ENCODE peak calls at places on chromosomes 13 and 19, in five cellular contexts. B is HFF-Myc, Q is fibroblast of mammary gland, D is BJ, A is SK-N-SH. V is an unnamed sample.

GRCh38 chr19:51546650-51547396 is 15.4 kb upstream of the SIGLEC6 start:
- DNase-seq in B (no peak), A (no peak), D (no peak), Q (no peak), V (peak; percentile 90)

GRCh38 chr13:31495336-31495735 is 244.0 kb upstream of the RXFP2 start:
- DNase-seq in A (no peak), D (no peak), Q (no peak), B (no peak), V (no peak)

GRCh38 chr19:1847684-1848398 is 442 bp downstream of the REXO1 start:
- DNase-seq in D (no peak), B (no peak), A (peak; percentile 73), Q (peak; percentile 53), V (peak; percentile 56)

GRCh38 chr13:46184277-46184699 is 2.3 kb upstream of the LCP1 start:
- DNase-seq in B (no peak), Q (peak; percentile 11), A (peak; percentile 24), D (no peak), V (no peak)

GRCh38 chr13:75120071-75120470 is 361.9 kb downstream of the TBC1D4 start:
- DNase-seq in D (no peak), Q (no peak), A (no peak), B (no peak), V (no peak)

GRCh38 chr19:40217921-40218890 is at the start of gene TTC9B:
- DNase-seq in A (peak; percentile 95), D (no peak), Q (no peak), B (no peak), V (no peak)

GRCh38 chr13:46663644-46664043 is 110.7 kb downstream of the LRCH1 start:
- DNase-seq in B (no peak), A (no peak), D (no peak), Q (no peak), V (no peak)

GRCh38 chr13:27419333-27419732 is 5.1 kb upstream of the GTF3A start:
- DNase-seq in Q (no peak), B (no peak), D (no peak), A (no peak), V (no peak)

GRCh38 chr19:39409886-39410619 is 2.4 kb upstream of the PLEKHG2 start:
- DNase-seq in Q (peak; percentile 73), D (no peak), A (peak; percentile 73), B (no peak), V (peak; percentile 67)

GRCh38 chr19:49336482-49337266 is 1.5 kb downstream of the CD37 start:
- DNase-seq in D (no peak), A (no peak), Q (no peak), B (no peak), V (no peak)

GRCh38 chr13:20306039-20306438 is 73.9 kb upstream of the GJB6 start:
- DNase-seq in D (no peak), B (no peak), Q (no peak), A (no peak), V (no peak)

GRCh38 chr13:97574926-97575325 is 141.0 kb downstream of the RAP2A start:
- DNase-seq in B (no peak), Q (peak; percentile 51), A (no peak), D (no peak), V (peak; percentile 19)

GRCh38 chr19:2495130-2495641 is 19.3 kb downstream of the GADD45B start:
- DNase-seq in Q (peak; percentile 42), D (no peak), A (peak; percentile 70), B (no peak), V (no peak)

GRCh38 chr19:6963937-6964336 is 57.3 kb downstream of the MBD3L2B start:
- DNase-seq in D (no peak), A (no peak), Q (no peak), B (no peak), V (no peak)

GRCh38 chr19:53994811-53995210 is 3.4 kb downstream of the CACNG6 start:
- DNase-seq in D (no peak), B (no peak), Q (peak; percentile 37), A (no peak), V (peak; percentile 22)

GRCh38 chr13:24165746-24166145 is 5.2 kb downstream of the SPATA13 start:
- DNase-seq in Q (peak; percentile 70), A (no peak), B (peak; percentile 52), D (peak; percentile 71), V (peak; percentile 13)

GRCh38 chr13:34803756-34804155 is 138.3 kb upstream of the NBEA start:
- DNase-seq in D (no peak), Q (no peak), B (no peak), A (no peak), V (no peak)

DNA sequence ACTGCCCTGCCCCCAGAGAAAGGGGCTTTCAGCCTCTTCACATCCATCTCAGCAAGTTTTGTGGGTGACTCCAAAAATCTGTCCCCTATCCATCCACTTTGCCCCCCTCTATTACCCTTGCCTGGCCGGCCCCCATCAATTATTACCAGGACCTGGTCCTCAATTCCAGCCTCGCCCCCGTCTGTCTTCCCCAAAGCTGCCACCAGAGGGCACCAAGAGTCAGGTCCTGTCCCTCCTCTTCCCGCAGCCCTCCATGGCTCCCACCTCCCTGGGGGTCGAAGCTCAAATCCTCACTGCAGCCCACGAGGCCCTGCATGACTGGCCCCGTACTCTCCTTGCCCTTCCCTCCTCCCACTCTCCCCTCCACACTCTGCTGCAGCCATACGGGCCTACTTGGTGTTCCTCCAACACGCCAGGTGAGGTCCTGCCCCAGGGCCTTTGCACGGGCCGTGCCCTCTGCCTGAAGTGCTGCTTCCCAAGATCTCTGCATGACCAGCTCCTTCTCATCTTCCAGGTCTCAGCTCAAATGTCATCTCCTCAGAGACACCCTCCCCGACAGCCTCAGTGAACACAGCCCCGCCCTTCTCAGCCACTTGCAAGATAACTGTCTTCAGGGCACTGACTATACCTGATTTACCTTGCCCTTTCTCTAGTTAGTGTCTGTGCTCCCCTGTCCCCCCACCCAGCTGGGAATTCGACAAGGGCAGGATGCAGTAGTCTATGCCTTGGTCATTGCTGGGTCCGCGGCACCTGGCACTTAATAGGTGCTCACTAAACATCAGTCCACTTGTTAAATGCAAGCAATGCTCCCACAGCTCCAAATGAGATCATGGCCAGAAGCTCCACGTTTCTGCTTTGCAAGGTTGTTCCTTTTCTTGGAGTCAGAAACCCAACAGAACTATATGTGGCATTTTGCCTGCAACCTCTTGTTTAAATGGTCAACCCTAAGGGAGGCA is 16.8 kb upstream of the SEMA6B start:
- DNase-seq in B (no peak), D (no peak), A (peak; percentile 85), Q (peak; percentile 63), V (peak; percentile 66)
- TF ChIP-seq CTCF in B (peak; percentile 80), D (peak; percentile 75), A (peak; percentile 84), Q (peak; percentile 69), V (peak; percentile 84)

GRCh38 chr13:95296326-95296939 is 4.8 kb downstream of the ABCC4 start:
- DNase-seq in B (no peak), Q (no peak), D (no peak), A (peak; percentile 82), V (no peak)
- TF ChIP-seq CTCF in B (peak; percentile 76), Q (peak; percentile 46), D (peak; percentile 60), A (peak; percentile 70), V (peak; percentile 76)

GRCh38 chr19:36213793-36214387 is 575 bp downstream of the ZNF565 start:
- DNase-seq in Q (peak; percentile 52), A (no peak), B (no peak), D (no peak), V (peak; percentile 47)

GRCh38 chr19:36210497-36210896 is 4.0 kb downstream of the ZNF565 start:
- DNase-seq in D (no peak), B (no peak), Q (no peak), A (no peak), V (peak; percentile 20)

GRCh38 chr19:36212895-36213294 is 1.6 kb downstream of the ZNF565 start:
- DNase-seq in B (no peak), A (no peak), D (no peak), Q (no peak), V (no peak)

GRCh38 chr19:36215276-36216171 is 618 bp downstream of the ZNF146 start:
- DNase-seq in Q (peak; percentile 35), B (no peak), D (no peak), A (peak; percentile 36), V (peak; percentile 50)

GRCh38 chr19:36214388-36215275 is at the start of the genes ZNF146 and ZNF565:
- DNase-seq in B (peak; percentile 96), Q (peak; percentile 99), A (peak; percentile 92), D (peak; percentile 93), V (peak; percentile 99)
- TF ChIP-seq CTCF in B (no peak), Q (no peak), A (no peak), D (no peak), V (no peak)

DNA sequence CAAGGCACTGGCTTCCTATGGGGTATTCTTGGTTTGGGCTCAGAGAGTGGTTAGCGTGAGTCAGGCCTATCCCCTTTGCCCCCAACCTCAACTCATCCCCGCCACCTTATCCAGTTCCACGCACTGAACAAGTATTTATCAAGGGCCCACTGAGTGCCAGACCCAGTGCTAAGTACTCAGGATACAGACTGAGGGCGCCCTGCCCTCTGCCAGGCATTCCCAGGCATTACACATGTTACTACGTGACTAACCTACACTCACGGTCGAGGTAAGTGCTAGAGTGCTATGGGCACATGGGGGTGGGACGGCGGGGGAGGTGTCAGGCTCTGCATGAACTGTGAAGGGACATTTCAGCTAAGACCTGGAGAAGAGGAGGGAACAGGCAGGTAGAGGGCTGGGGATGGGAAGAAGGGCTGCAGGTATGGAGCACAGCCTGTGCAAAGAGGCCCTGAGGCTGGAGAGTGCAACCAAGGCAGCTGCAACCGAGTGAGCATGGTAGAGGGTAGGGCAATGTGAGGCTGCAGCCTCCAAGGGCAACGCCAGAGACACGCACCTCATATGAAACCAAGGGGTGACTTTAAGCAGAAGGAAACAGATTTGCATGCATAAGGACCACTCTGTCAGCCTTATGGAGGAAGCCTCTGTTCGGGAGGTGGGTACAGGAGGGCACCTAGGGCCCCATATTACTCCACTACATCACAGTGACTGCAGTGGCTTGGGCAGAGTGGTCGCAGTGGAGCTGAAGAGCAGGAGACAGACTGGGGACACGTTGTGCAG is 22.5 kb downstream of the DHRS12 start:
- DNase-seq in D (no peak), A (peak; percentile 63), B (no peak), Q (no peak), V (no peak)
- TF ChIP-seq CTCF in D (peak; percentile 44), A (peak; percentile 49), B (peak; percentile 30), Q (peak; percentile 32), V (peak; percentile 69)

GRCh38 chr13:36395280-36395679 is 37.0 kb upstream of the CCNA1 start:
- DNase-seq in B (peak; percentile 30), A (peak; percentile 11), Q (peak; percentile 79), D (peak; percentile 20), V (no peak)
- TF ChIP-seq CTCF in B (peak; percentile 38), A (peak; percentile 52), Q (peak; percentile 77), D (peak; percentile 62), V (peak; percentile 46)

GRCh38 chr13:61685683-61686013 is 270.0 kb upstream of the PCDH20 start:
- DNase-seq in Q (no peak), B (no peak), D (no peak), A (peak; percentile 11), V (no peak)
- TF ChIP-seq CTCF in Q (no peak), B (no peak), D (no peak), A (no peak), V (peak; percentile 35)

GRCh38 chr13:70568571-70568970 is 460.3 kb upstream of the KLHL1 start:
- DNase-seq in Q (peak; percentile 42), A (peak; percentile 21), B (no peak), D (peak; percentile 0), V (peak; percentile 47)
- TF ChIP-seq CTCF in Q (peak; percentile 55), A (peak; percentile 88), B (peak; percentile 15), D (peak; percentile 23), V (peak; percentile 41)